ENCODE peak calls at places on chromosomes 6 and 20, in six cellular contexts. L is ACHN; P is HEK293T; I is HFF-Myc; C is activated T-cell treated with anti-CD3 and anti-CD28 coated beads, Interleukin-2, amount 50 U/mL, for 24 hours; X is stimulated activated CD4-positive, alpha-beta T cell treated with anti-CD3 and anti-CD28 coated beads, Interleukin-15, amount 100 ng/mL, for 1 hour. Y is an unnamed sample.

GRCh38 chr20:45611054-45611453 is 18.5 kb upstream of the WFDC10A start:
- DNase-seq in X (no peak), L (no peak), C (peak; percentile 39), P (no peak), I (peak; percentile 77), Y (peak; percentile 85)

GRCh38 chr6:102742033-102742432 is 1348.5 kb downstream of the GRIK2 start:
- DNase-seq in P (no peak), C (no peak), L (no peak), X (no peak), I (no peak), Y (no peak)

GRCh38 chr6:84052883-84053241 is 19.3 kb downstream of the MRAP2 start:
- DNase-seq in P (no peak), X (no peak), C (no peak), L (no peak), I (no peak), Y (no peak)

GRCh38 chr6:131740161-131740560 is 29.3 kb upstream of the CTAGE9 start:
- DNase-seq in L (no peak), I (no peak), P (no peak), X (no peak), C (no peak), Y (peak; percentile 89)

GRCh38 chr20:137668-138131 is 4.7 kb upstream of the DEFB126 start:
- DNase-seq in C (no peak), L (peak; percentile 21), P (peak; percentile 17), I (no peak), X (no peak), Y (peak; percentile 35)

GRCh38 chr6:35231563-35231962 is 17.8 kb downstream of the SCUBE3 start:
- DNase-seq in C (no peak), I (no peak), X (no peak), P (no peak), L (no peak), Y (no peak)

GRCh38 chr6:170108456-170108855 is 182.4 kb downstream of the DLL1 start:
- DNase-seq in X (no peak), I (no peak), C (peak; percentile 17), L (no peak), P (no peak), Y (no peak)

GRCh38 chr6:168096271-168096764 is 17.3 kb upstream of the FRMD1 start:
- DNase-seq in I (no peak), X (no peak), L (no peak), P (no peak), C (no peak), Y (no peak)

GRCh38 chr6:139981810-139982550 is 607.5 kb upstream of the CITED2 start:
- DNase-seq in L (peak; percentile 84), P (peak; percentile 72), C (no peak), I (peak; percentile 80), X (no peak), Y (peak; percentile 74)

GRCh38 chr6:4644962-4645361 is 131.2 kb upstream of the CDYL start:
- DNase-seq in P (no peak), L (no peak), C (no peak), X (no peak), I (no peak), Y (no peak)

GRCh38 chr6:154928325-154928922 is 66.7 kb upstream of the TIAM2 start:
- DNase-seq in P (peak; percentile 81), C (peak; percentile 64), I (peak; percentile 59), X (no peak), L (peak; percentile 64), Y (peak; percentile 78)

GRCh38 chr6:38306915-38307314 is 332.8 kb downstream of the BTBD9 start:
- DNase-seq in X (no peak), L (no peak), C (no peak), P (no peak), I (no peak), Y (no peak)

GRCh38 chr20:41393705-41394066 is 27.1 kb upstream of the EMILIN3 start:
- DNase-seq in L (no peak), X (no peak), I (no peak), C (no peak), P (no peak), Y (no peak)

GRCh38 chr6:9463311-9463710 is 951.6 kb downstream of the TFAP2A start:
- DNase-seq in P (no peak), C (no peak), X (no peak), I (no peak), L (no peak), Y (no peak)

GRCh38 chr6:119832411-119832810 is 482.9 kb upstream of the MAN1A1 start:
- DNase-seq in P (no peak), C (no peak), I (no peak), L (no peak), X (no peak), Y (no peak)

GRCh38 chr6:158765509-158766068 is 53.6 kb downstream of the EZR start:
- DNase-seq in P (no peak), L (no peak), I (no peak), X (no peak), C (no peak), Y (no peak)

GRCh38 chr6:76876922-76877553 is 586.3 kb downstream of the HTR1B start:
- DNase-seq in P (peak; percentile 62), X (no peak), C (no peak), I (no peak), L (peak; percentile 80), Y (peak; percentile 81)

GRCh38 chr6:14726816-14727493 is 518.9 kb upstream of the JARID2 start:
- DNase-seq in X (no peak), L (no peak), I (no peak), P (no peak), C (no peak), Y (no peak)

GRCh38 chr6:120005292-120005976 is 655.9 kb upstream of the MAN1A1 start:
- DNase-seq in I (no peak), L (no peak), X (no peak), C (no peak), P (peak; percentile 16), Y (peak; percentile 1)

GRCh38 chr6:14178083-14178445 is 60.5 kb downstream of the CD83 start:
- DNase-seq in C (no peak), L (no peak), I (no peak), X (no peak), P (no peak), Y (peak; percentile 53)

GRCh38 chr6:130617658-130618057 is 209.5 kb upstream of the SMLR1 start:
- DNase-seq in C (no peak), L (no peak), P (no peak), I (no peak), X (no peak), Y (no peak)

GRCh38 chr20:47529840-47530239 is 28.2 kb downstream of the NCOA3 start:
- DNase-seq in P (no peak), X (no peak), I (no peak), C (no peak), L (no peak), Y (no peak)

GRCh38 chr6:162251257-162251656 is 476.3 kb downstream of the PRKN start:
- DNase-seq in X (no peak), I (no peak), C (no peak), P (peak; percentile 12), L (peak; percentile 12), Y (peak; percentile 16)

GRCh38 chr6:143241110-143241509 is 180.4 kb downstream of the AIG1 start:
- DNase-seq in X (no peak), P (no peak), L (no peak), C (no peak), I (no peak), Y (no peak)

GRCh38 chr6:89400912-89401399 is 11.1 kb downstream of the RRAGD start:
- DNase-seq in L (no peak), P (no peak), C (no peak), I (no peak), X (no peak), Y (no peak)

GRCh38 chr20:5001174-5002076 is at the start of gene SLC23A2:
- DNase-seq in L (peak; percentile 31), C (peak; percentile 74), I (no peak), X (peak; percentile 19), P (peak; percentile 74), Y (peak; percentile 48)

GRCh38 chr20:40314278-40314677 is 374.8 kb downstream of the MAFB start:
- DNase-seq in I (no peak), C (no peak), P (no peak), L (no peak), X (no peak), Y (no peak)

GRCh38 chr6:40326689-40327404 is 260.3 kb downstream of the LRFN2 start:
- DNase-seq in C (no peak), X (no peak), P (no peak), L (no peak), I (no peak), Y (no peak)

GRCh38 chr6:7243188-7243942 is 69.6 kb downstream of the SSR1 start:
- DNase-seq in C (no peak), P (peak; percentile 72), L (peak; percentile 67), I (peak; percentile 43), X (no peak), Y (peak; percentile 77)

GRCh38 chr20:45370571-45371204 is 7.4 kb downstream of the TP53TG5 start:
- DNase-seq in I (no peak), P (no peak), L (no peak), C (no peak), X (no peak), Y (no peak)

GRCh38 chr20:17541996-17542395 is 10.8 kb upstream of the BFSP1 start:
- DNase-seq in C (no peak), X (no peak), L (no peak), I (no peak), P (no peak), Y (peak; percentile 53)

GRCh38 chr6:168132531-168133184 is 53.6 kb upstream of the FRMD1 start:
- DNase-seq in C (no peak), L (peak; percentile 50), I (no peak), P (peak; percentile 78), X (no peak), Y (peak; percentile 48)

GRCh38 chr6:158008894-158009891 is 27.5 kb downstream of the SYNJ2 start:
- DNase-seq in L (no peak), P (no peak), I (peak; percentile 88), C (no peak), X (no peak), Y (peak; percentile 36)

GRCh38 chr6:26493258-26493657 is 6.8 kb upstream of the BTN1A1 start:
- DNase-seq in L (peak; percentile 17), P (peak; percentile 27), C (no peak), I (no peak), X (no peak), Y (peak; percentile 56)

GRCh38 chr20:3071610-3072529 is at the start of gene OXT:
- DNase-seq in P (no peak), L (no peak), I (no peak), X (peak; percentile 59), C (peak; percentile 79), Y (no peak)

GRCh38 chr6:107555449-107555848 is 65.5 kb downstream of the SOBP start:
- DNase-seq in C (no peak), I (no peak), L (no peak), X (no peak), P (no peak), Y (no peak)

GRCh38 chr6:127186889-127187288 is 68.4 kb downstream of the RSPO3 start:
- DNase-seq in P (peak; percentile 48), L (peak; percentile 56), C (peak; percentile 71), X (no peak), I (no peak), Y (peak; percentile 43)